ENCODE peak calls at places on chromosomes 5 and 9, in ten cellular contexts. M, D, C, E, I, T, Q, X, Y and K are unnamed samples.

GRCh38 chr5:51347157-51347556 is 36.1 kb upstream of the ISL1 start:
- DNase-seq in M (no peak), D (no peak), C (no peak), E (no peak), I (no peak), T (no peak), Q (no peak), X (no peak), Y (no peak), K (no peak)

GRCh38 chr9:92328225-92328624 is 2.5 kb downstream of the CENPP start:
- DNase-seq in M (peak), D (no peak), C (peak), E (no peak), I (no peak), T (peak), Q (no peak), X (no peak), Y (no peak), K (no peak)

GRCh38 chr5:38379360-38379827 is 121.0 kb downstream of the EGFLAM start:
- DNase-seq in M (no peak), D (no peak), C (no peak), E (no peak), I (no peak), T (no peak), Q (no peak), X (no peak), Y (no peak), K (no peak)

GRCh38 chr5:51651476-51651875 is 268.2 kb downstream of the ISL1 start:
- DNase-seq in M (no peak), D (no peak), C (peak), E (no peak), I (peak), T (no peak), Q (no peak), X (no peak), Y (no peak), K (no peak)

GRCh38 chr5:54869691-54870090 is 115.7 kb downstream of the ESM1 start:
- DNase-seq in M (no peak), D (no peak), C (no peak), E (no peak), I (no peak), T (peak), Q (no peak), X (no peak), Y (no peak), K (no peak)

GRCh38 chr9:70159630-70160029 is 99.1 kb upstream of the SMC5 start:
- DNase-seq in M (no peak), D (no peak), C (no peak), E (no peak), I (no peak), T (peak), Q (no peak), X (no peak), Y (no peak), K (no peak)

GRCh38 chr5:80343067-80343466 is 23.3 kb downstream of the SPZ1 start:
- DNase-seq in M (no peak), D (no peak), C (no peak), E (no peak), I (no peak), T (peak), Q (no peak), X (no peak), Y (no peak), K (no peak)

GRCh38 chr9:111799506-111799905 is 4.8 kb upstream of the SHOC1 start:
- DNase-seq in M (no peak), D (no peak), C (no peak), E (no peak), I (no peak), T (no peak), Q (no peak), X (no peak), Y (no peak), K (no peak)

GRCh38 chr9:75111019-75111622 is 22.8 kb downstream of the OSTF1 start:
- DNase-seq in M (no peak), D (no peak), C (no peak), E (no peak), I (no peak), T (no peak), Q (no peak), X (no peak), Y (no peak), K (no peak)

GRCh38 chr9:71909887-71910601 is 949 bp downstream of the ABHD17B start:
- DNase-seq in M (peak), D (peak), C (peak), E (peak), I (peak), T (peak), Q (peak), X (peak), Y (peak), K (peak)

GRCh38 chr5:88060194-88060593 is 208.5 kb downstream of the TMEM161B start:
- DNase-seq in M (no peak), D (no peak), C (no peak), E (no peak), I (no peak), T (no peak), Q (no peak), X (no peak), Y (no peak), K (no peak)

GRCh38 chr9:127118597-127119318 is 3.7 kb downstream of the ANGPTL2 start:
- DNase-seq in M (no peak), D (no peak), C (no peak), E (no peak), I (no peak), T (no peak), Q (no peak), X (no peak), Y (no peak), K (no peak)

GRCh38 chr9:124013263-124014211 is 2.0 kb downstream of the LHX2 start:
- DNase-seq in M (no peak), D (no peak), C (no peak), E (peak), I (no peak), T (no peak), Q (no peak), X (no peak), Y (no peak), K (no peak)

GRCh38 chr9:12516031-12516430 is 177.2 kb upstream of the TYRP1 start:
- DNase-seq in M (no peak), D (no peak), C (no peak), E (no peak), I (no peak), T (no peak), Q (no peak), X (no peak), Y (no peak), K (no peak)

GRCh38 chr5:115557667-115558387 is 13.3 kb upstream of the FEM1C start:
- DNase-seq in M (peak), D (no peak), C (peak), E (no peak), I (no peak), T (no peak), Q (no peak), X (no peak), Y (no peak), K (no peak)

GRCh38 chr5:32450952-32451351 is 6.4 kb upstream of the ZFR start:
- DNase-seq in M (no peak), D (no peak), C (no peak), E (no peak), I (no peak), T (no peak), Q (no peak), X (no peak), Y (no peak), K (no peak)

DNA sequence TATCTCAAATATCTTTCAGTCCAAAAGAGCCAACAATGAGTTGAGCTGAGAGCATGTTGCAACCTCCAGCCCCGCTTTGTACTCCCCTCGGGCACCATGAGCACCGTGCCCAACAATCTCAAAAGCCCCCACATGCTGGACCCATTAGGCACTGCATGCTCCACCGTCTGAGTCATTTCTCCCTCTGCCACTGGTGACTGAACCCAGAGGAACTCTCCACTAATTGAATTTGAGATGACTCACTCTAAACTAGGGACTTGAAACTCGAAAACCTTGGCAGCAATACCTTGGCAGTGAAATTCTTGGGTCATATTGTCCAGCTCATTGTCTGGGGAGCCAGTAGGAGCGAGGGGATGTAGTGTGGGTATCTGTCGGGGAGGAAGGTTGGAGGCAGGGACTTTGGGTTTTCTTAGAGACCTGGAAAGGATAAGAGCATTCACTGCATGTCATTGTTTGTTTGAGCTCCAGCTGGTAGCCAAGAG is 49.9 kb upstream of the SLIT3 start:
- DNase-seq in M (no peak), D (no peak), C (peak), E (peak), I (peak), T (peak), Q (no peak), X (no peak), Y (no peak), K (no peak)
- H3K27ac ChIP-seq in M (no peak), D (no peak), C (peak), E (no peak), I (no peak), T (no peak), Q (no peak), X (no peak), Y (no peak), K (no peak)

GRCh38 chr5:149413477-149414210 is 34.6 kb upstream of the IL17B start:
- DNase-seq in M (no peak), D (no peak), C (no peak), E (peak), I (no peak), T (no peak), Q (no peak), X (peak), Y (no peak), K (no peak)
- H3K27ac ChIP-seq in M (no peak), D (peak), C (no peak), E (peak), I (peak), T (peak), Q (peak), X (peak), Y (no peak), K (peak)

DNA sequence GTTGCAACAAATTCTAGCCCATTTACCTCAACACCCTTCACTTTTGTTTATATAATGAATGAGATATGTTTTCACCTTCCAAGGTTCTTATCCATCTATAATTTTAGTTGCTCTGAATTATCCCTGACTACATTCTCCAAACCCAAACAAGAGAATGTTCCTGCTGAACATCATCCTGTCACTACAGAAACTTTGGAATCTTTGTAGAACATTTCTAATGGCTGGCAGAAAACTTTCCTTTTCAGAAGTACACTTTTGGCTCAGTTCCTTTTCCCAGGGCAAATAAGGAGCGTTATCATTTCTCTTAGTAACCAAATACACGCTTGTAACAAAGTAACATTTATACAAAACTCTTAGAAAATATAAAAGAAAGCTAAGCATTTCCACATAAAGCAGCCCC is 860.6 kb upstream of the SEMA6A start:
- DNase-seq in M (no peak), D (no peak), C (no peak), E (no peak), I (no peak), T (no peak), Q (no peak), X (no peak), Y (no peak), K (no peak)
- H3K27ac ChIP-seq in M (no peak), D (no peak), C (no peak), E (no peak), I (no peak), T (no peak), Q (no peak), X (no peak), Y (no peak), K (no peak)

GRCh38 chr5:113902917-113903681 is 389.6 kb downstream of the YTHDC2 start:
- DNase-seq in M (no peak), D (no peak), C (no peak), E (no peak), I (no peak), T (no peak), Q (no peak), X (no peak), Y (no peak), K (no peak)
- H3K27ac ChIP-seq in M (no peak), D (no peak), C (no peak), E (no peak), I (no peak), T (no peak), Q (no peak), X (no peak), Y (no peak), K (no peak)

GRCh38 chr5:65050826-65051498 is 282.2 kb downstream of the CWC27 start:
- DNase-seq in M (no peak), D (no peak), C (no peak), E (no peak), I (no peak), T (no peak), Q (no peak), X (no peak), Y (no peak), K (no peak)

GRCh38 chr5:65061250-65061973 is 292.7 kb downstream of the CWC27 start:
- DNase-seq in M (no peak), D (no peak), C (no peak), E (no peak), I (peak), T (no peak), Q (no peak), X (no peak), Y (no peak), K (no peak)

GRCh38 chr5:65059681-65060598 is 291.2 kb downstream of the CWC27 start:
- DNase-seq in M (no peak), D (no peak), C (no peak), E (no peak), I (no peak), T (peak), Q (no peak), X (no peak), Y (no peak), K (no peak)

GRCh38 chr5:65050140-65050539 is 281.4 kb downstream of the CWC27 start:
- DNase-seq in M (no peak), D (no peak), C (no peak), E (no peak), I (no peak), T (no peak), Q (no peak), X (no peak), Y (no peak), K (no peak)

DNA sequence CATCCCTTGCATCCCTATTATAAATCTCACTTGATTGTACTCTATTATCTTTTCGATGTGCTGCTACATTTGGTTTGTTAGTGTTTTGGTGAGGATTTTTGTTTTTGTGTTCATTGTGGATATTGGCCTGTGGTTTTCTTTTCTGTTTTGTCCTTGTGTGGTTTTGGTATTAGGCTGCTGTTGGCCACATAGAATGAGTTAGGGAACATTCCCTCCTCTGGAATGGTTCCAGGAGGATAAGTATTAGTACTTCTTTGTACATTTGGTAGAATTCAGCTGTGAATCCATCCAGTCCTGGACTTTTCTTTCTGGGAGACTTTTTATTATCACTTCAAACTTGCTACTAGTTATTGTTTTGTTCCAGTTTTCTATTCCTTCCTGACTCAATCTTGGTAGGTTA is 287.2 kb downstream of the CWC27 start:
- DNase-seq in M (no peak), D (no peak), C (no peak), E (no peak), I (no peak), T (no peak), Q (no peak), X (no peak), Y (no peak), K (no peak)
- H3K27ac ChIP-seq in M (no peak), D (no peak), C (no peak), E (no peak), I (no peak), T (no peak), Q (no peak), X (no peak), Y (no peak), K (no peak)

GRCh38 chr9:6086006-6086655 is 70.7 kb upstream of the RANBP6 start:
- DNase-seq in M (no peak), D (no peak), C (no peak), E (no peak), I (peak), T (no peak), Q (no peak), X (no peak), Y (no peak), K (no peak)

GRCh38 chr9:6076856-6077255 is 61.4 kb upstream of the RANBP6 start:
- DNase-seq in M (no peak), D (no peak), C (no peak), E (no peak), I (no peak), T (peak), Q (no peak), X (no peak), Y (no peak), K (no peak)

GRCh38 chr9:6078382-6079105 is 63.1 kb upstream of the RANBP6 start:
- DNase-seq in M (no peak), D (no peak), C (peak), E (no peak), I (no peak), T (no peak), Q (no peak), X (no peak), Y (no peak), K (no peak)

GRCh38 chr9:6079386-6079785 is 64.0 kb upstream of the RANBP6 start:
- DNase-seq in M (no peak), D (no peak), C (no peak), E (no peak), I (no peak), T (no peak), Q (no peak), X (no peak), Y (no peak), K (no peak)

GRCh38 chr9:6080154-6080716 is 64.8 kb upstream of the RANBP6 start:
- DNase-seq in M (peak), D (peak), C (no peak), E (peak), I (peak), T (peak), Q (peak), X (peak), Y (peak), K (peak)
- H3K27ac ChIP-seq in M (no peak), D (peak), C (no peak), E (no peak), I (peak), T (no peak), Q (peak), X (peak), Y (peak), K (peak)

GRCh38 chr5:160702856-160703453 is 149.1 kb downstream of the ATP10B start:
- DNase-seq in M (peak), D (no peak), C (no peak), E (no peak), I (no peak), T (no peak), Q (no peak), X (no peak), Y (no peak), K (no peak)

GRCh38 chr5:160699301-160699700 is 152.7 kb downstream of the ATP10B start:
- DNase-seq in M (no peak), D (no peak), C (no peak), E (no peak), I (no peak), T (no peak), Q (no peak), X (no peak), Y (no peak), K (no peak)

GRCh38 chr5:160703547-160704189 is 148.3 kb downstream of the ATP10B start:
- DNase-seq in M (no peak), D (no peak), C (no peak), E (no peak), I (no peak), T (no peak), Q (no peak), X (no peak), Y (no peak), K (no peak)

GRCh38 chr5:160701403-160701802 is 150.6 kb downstream of the ATP10B start:
- DNase-seq in M (no peak), D (no peak), C (no peak), E (no peak), I (no peak), T (no peak), Q (no peak), X (no peak), Y (no peak), K (no peak)

DNA sequence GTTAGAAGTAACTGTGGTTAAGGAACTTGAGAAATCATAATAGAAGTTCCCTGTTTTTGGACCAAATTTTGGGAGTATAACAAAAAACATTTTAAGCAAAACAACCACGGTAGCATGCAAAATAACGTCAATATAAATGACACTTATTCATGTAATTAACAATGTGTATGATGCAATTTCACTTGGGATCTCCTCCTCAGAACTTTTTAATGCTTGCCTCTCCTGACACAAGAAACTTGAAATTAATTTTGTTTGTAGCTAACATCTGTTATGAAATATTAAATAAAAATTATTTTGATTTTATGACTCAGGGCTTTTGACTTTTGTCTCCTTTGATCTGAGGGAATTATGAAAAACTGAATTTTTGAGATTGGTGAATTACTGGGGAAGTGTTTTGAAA is 149.7 kb downstream of the ATP10B start:
- DNase-seq in M (no peak), D (no peak), C (no peak), E (no peak), I (no peak), T (no peak), Q (no peak), X (no peak), Y (no peak), K (no peak)
- H3K27ac ChIP-seq in M (no peak), D (no peak), C (no peak), E (no peak), I (no peak), T (no peak), Q (no peak), X (no peak), Y (no peak), K (no peak)